ENCODE peak calls at places on chromosomes 12 and 14, in four cellular contexts. A, W, J and Z are unnamed samples.

GRCh38 chr14:104322531-104323466 is 184.4 kb downstream of the KIF26A start:
- DNase-seq in A (no peak), W (no peak), J (peak), Z (no peak)

GRCh38 chr14:102872020-102872419 is 50.4 kb upstream of the AMN start:
- DNase-seq in A (no peak), W (no peak), J (no peak), Z (no peak)

GRCh38 chr14:101927859-101928258 is 36.5 kb upstream of the DYNC1H1 start:
- DNase-seq in A (peak), W (no peak), J (peak), Z (no peak)

GRCh38 chr14:47300801-47301200 is 374.6 kb downstream of the MDGA2 start:
- DNase-seq in A (no peak), W (no peak), J (no peak), Z (no peak)

GRCh38 chr12:69275471-69275891 is 36.1 kb downstream of the CPSF6 start:
- DNase-seq in A (no peak), W (no peak), J (no peak), Z (no peak)

GRCh38 chr12:79251356-79251755 is 386.8 kb downstream of the SYT1 start:
- DNase-seq in A (no peak), W (no peak), J (no peak), Z (no peak)

GRCh38 chr14:104863131-104863862 is 1.8 kb upstream of the CEP170B start:
- DNase-seq in A (no peak), W (no peak), J (no peak), Z (no peak)

GRCh38 chr14:100471451-100472093 is 115.6 kb downstream of the BEGAIN start:
- DNase-seq in A (no peak), W (no peak), J (no peak), Z (no peak)

GRCh38 chr12:103401421-103401820 is 94.3 kb downstream of the C12orf42 start:
- DNase-seq in A (no peak), W (no peak), J (no peak), Z (no peak)

GRCh38 chr14:27181304-27181703 is 583.5 kb upstream of the NOVA1 start:
- DNase-seq in A (no peak), W (no peak), J (peak), Z (no peak)

GRCh38 chr12:38138225-38139221 is 178.1 kb upstream of the ALG10B start:
- DNase-seq in A (peak), W (no peak), J (peak), Z (peak)

GRCh38 chr12:119804011-119804641 is 73.0 kb downstream of the CIT start:
- DNase-seq in A (peak), W (peak), J (peak), Z (no peak)

GRCh38 chr14:75559451-75560187 is 18.8 kb upstream of the FLVCR2 start:
- DNase-seq in A (no peak), W (no peak), J (peak), Z (no peak)

GRCh38 chr12:1435044-1435443 is 159.3 kb downstream of the FBXL14 start:
- DNase-seq in A (no peak), W (no peak), J (no peak), Z (no peak)

GRCh38 chr14:75672588-75673192 is 11.6 kb downstream of the TTLL5 start:
- DNase-seq in A (no peak), W (no peak), J (no peak), Z (no peak)

GRCh38 chr14:105617201-105617777 is 90.9 kb downstream of the TMEM121 start:
- DNase-seq in A (no peak), W (no peak), J (peak), Z (no peak)

GRCh38 chr12:93002278-93003054 is 73.4 kb upstream of the EEA1 start:
- DNase-seq in A (peak), W (no peak), J (no peak), Z (no peak)

GRCh38 chr12:105257321-105257728 is 21.4 kb upstream of the APPL2 start:
- DNase-seq in A (peak), W (no peak), J (no peak), Z (no peak)

GRCh38 chr12:7959278-7960063 is 23.5 kb upstream of the SLC2A3 start:
- DNase-seq in A (no peak), W (no peak), J (no peak), Z (peak)

GRCh38 chr12:124440841-124441381 is 126.5 kb downstream of the NCOR2 start:
- DNase-seq in A (no peak), W (no peak), J (peak), Z (no peak)

GRCh38 chr12:7142809-7143465 is 12.8 kb downstream of the CLSTN3 start:
- DNase-seq in A (no peak), W (no peak), J (no peak), Z (no peak)

GRCh38 chr14:94357166-94357565 is 31.2 kb downstream of the SERPINA1 start:
- DNase-seq in A (no peak), W (no peak), J (no peak), Z (no peak)

GRCh38 chr14:95664546-95664945 is 21.7 kb upstream of the TCL1B start:
- DNase-seq in A (no peak), W (no peak), J (no peak), Z (no peak)

DNA sequence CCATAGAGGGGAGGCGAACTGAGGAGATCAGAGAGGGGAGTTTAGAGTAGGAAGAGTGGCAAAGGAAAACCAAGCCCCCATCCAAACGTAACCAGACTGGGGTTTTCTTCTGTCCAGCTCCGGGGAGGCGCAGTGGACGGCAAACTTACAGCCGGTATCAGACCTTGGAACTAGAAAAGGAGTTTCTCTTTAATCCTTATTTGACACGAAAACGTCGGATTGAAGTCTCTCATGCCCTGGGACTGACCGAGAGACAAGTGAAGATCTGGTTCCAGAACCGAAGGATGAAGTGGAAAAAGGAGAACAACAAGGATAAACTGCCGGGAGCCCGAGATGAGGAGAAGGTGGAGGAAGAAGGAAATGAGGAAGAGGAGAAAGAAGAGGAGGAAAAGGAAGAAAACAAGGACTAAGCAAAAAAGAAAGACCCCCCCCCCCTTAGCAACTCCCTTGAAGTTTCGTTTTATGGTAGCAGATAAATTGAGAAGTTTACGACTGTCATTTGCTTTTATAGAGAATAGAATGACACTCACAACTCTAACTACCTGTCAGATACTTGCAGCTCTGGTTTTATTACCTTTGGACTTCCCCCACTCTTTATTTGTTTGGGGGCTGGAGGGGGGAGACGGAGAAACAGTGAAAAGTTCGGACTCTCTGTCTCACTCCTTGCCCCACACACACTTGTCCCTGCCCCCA is 2.3 kb downstream of the HOXC8 start:
- DNase-seq in A (no peak), W (no peak), J (no peak), Z (no peak)
- TF ChIP-seq CTCF in A (no peak), W (no peak), J (no peak), Z (no peak)

GRCh38 chr14:21090194-21090939 is 8.1 kb downstream of the ZNF219 start:
- DNase-seq in A (no peak), W (no peak), J (peak), Z (no peak)
- TF ChIP-seq CTCF in A (peak), W (peak), J (peak), Z (no peak)

DNA sequence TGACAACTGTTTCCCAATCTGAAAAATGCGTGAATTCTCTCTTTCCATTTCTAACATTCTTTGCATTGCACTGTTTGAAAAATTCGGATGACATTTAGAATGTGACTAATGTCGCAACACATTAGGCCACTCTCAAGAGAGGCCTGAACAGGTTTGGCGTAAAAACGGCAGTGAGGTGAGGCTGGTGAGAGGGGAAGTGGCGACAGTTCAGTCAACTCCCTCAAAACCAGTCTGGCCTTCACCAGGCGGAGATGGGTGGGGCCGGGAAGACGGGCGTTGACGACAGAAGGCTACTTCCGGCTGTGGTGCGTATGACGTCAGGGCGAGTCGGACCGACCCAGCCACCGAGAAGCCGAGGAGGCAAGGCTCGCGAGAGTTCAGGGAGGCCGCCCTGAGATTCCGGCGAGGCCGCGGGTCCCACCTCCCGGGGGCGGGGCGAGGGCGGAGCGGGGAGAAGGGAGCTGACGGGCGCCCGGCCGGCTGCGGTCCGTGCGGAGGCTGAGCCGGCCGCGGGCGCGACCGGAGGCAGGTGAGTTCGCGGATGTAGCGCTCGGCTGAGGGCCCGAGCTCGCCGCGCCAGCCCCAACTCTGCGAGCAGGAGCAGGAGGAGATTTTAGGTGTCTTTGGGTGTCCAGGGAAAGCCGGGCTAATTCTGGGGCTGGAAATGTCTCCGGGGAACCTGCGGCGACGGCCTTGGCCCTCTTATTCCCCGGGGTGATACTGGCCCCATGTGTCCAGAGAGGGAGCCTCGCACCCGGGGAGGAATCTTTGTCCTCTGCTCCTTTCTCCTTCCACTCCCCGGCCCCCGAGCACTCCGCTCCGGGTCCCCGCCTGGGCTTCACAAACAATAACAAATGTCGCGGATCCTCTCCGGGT is at the start of gene STK38L:
- DNase-seq in A (peak), W (peak), J (peak), Z (peak)
- TF ChIP-seq CTCF in A (peak), W (peak), J (no peak), Z (no peak)

GRCh38 chr14:24429395-24430142 is at the start of the genes CBLN3 and KHNYN:
- DNase-seq in A (peak), W (peak), J (peak), Z (peak)
- TF ChIP-seq CTCF in A (no peak), W (no peak), J (no peak), Z (no peak)

DNA sequence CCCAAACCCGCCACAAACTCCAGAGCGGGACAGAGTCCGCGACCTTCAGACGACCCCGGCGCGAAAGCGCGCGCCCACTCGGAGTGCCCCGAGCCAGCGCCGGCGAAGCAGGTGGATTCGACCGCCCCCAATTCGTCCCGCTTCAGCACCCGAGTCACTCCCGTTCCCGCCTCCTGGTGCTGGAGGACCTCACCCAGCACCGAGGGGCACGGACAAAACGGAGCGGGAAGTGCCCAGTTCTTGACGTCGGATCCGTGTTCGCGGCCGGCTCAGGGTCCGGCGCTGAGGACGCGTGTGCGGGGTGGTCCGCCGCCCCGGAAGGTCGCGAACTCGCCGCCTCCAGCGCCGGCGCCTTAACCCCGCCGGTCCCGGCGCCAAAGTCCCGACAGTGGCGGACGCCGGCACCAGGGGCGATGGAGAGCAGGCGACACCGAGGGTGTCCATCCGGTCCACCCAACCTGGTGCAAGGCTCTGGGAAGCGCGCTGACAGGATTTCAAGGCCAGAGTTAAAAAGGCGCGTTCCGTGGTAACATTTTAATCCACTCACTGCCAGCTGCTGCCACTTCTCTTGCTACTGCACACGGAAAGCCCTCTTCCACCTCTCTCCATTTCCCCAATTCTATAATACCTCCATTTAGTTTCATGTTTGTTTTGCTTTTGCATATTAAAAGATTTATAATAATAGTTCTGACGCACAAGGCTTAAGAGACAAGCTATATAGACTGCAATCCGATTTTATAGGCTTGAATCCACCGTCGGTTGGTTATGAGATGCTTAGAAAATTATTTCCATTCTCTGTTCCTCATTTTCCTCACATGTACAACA is 240.0 kb upstream of the CPNE8 start:
- DNase-seq in A (peak), W (peak), J (peak), Z (no peak)
- TF ChIP-seq CTCF in A (peak), W (peak), J (peak), Z (no peak)

GRCh38 chr14:50107850-50108249 is 8.5 kb downstream of the VCPKMT start:
- DNase-seq in A (no peak), W (no peak), J (no peak), Z (no peak)

GRCh38 chr14:50110323-50111037 is 5.9 kb downstream of the VCPKMT start:
- DNase-seq in A (no peak), W (no peak), J (no peak), Z (no peak)

GRCh38 chr14:50113381-50113811 is 3.0 kb downstream of the VCPKMT start:
- DNase-seq in A (no peak), W (no peak), J (no peak), Z (no peak)

GRCh38 chr14:50106178-50106577 is 10.2 kb downstream of the VCPKMT start:
- DNase-seq in A (no peak), W (no peak), J (no peak), Z (no peak)

DNA sequence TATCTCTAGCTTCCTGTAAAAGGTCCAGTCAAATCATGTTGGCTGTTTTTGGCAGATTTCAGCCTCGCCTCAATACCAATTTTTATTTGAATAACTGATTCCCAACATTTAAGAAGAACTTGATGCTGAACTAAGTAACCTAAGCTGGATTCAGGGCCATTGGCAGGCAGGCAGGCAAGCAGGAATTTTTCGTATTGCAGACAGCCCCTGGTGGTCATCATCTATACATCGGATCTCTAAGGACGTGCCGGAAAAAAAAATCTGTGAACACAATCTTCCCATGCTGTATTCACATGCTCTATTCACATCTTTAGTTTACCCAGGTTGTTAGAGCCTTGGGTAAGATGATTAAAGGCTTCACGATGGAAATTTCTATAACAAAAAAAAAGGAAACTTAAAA is 7.0 kb downstream of the VCPKMT start:
- DNase-seq in A (peak), W (no peak), J (no peak), Z (no peak)
- TF ChIP-seq CTCF in A (peak), W (peak), J (no peak), Z (no peak)

GRCh38 chr12:101745481-101745880 is 6.2 kb upstream of the SYCP3 start:
- DNase-seq in A (no peak), W (no peak), J (no peak), Z (no peak)

GRCh38 chr12:101743242-101743641 is 4.0 kb upstream of the SYCP3 start:
- DNase-seq in A (no peak), W (no peak), J (no peak), Z (no peak)

GRCh38 chr12:101746661-101747060 is 7.4 kb upstream of the SYCP3 start:
- DNase-seq in A (no peak), W (no peak), J (no peak), Z (no peak)

GRCh38 chr12:101740980-101741379 is 1.7 kb upstream of the SYCP3 start:
- DNase-seq in A (no peak), W (no peak), J (no peak), Z (no peak)

DNA sequence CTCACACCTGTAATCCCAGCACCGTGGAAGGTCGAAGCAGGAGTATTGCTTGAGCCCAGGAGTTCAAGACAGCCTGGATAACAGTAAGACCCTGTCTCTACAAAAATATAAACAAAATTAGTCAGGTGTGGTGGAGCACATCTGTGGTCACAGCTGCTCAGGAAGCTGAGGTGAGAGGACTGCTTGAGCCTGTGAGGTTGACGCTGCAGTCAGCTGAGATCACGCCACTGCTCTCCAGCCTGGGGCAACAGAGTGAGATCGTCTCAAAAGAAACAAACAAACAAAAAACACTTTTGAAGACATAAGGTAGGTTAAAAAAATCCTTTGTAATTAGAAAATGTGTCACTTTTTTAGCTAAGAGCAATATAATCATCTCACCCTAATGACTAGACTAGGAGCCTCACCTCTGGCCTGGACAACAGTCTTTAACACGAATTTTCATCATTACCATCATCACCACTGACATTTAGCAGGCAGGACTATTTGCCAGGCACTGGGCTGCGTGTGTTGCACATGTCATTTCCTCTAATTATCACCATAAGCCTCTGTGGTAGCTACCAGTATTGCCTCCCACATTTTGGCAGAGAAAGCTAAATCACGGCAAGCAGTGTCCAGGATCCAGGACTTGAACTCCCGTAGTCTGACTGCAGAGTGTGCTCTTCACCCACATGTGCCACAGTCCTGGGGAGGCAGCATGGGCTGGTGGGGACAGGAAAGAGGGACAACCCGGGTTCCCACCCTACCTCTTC is 4.6 kb upstream of the SYCP3 start:
- DNase-seq in A (no peak), W (no peak), J (no peak), Z (peak)
- TF ChIP-seq CTCF in A (no peak), W (no peak), J (no peak), Z (no peak)